ENCODE peak calls at places on chromosomes 3 and 15, in four cellular contexts. G, K, F and H are unnamed samples.

GRCh38 chr3:197305854-197306253 is 7.4 kb upstream of the DLG1 start:
- DNase-seq in G (no peak), K (peak; percentile 86), F (no peak), H (no peak)

GRCh38 chr15:57950381-57950946 is 115.0 kb downstream of the ALDH1A2 start:
- DNase-seq in G (no peak), K (no peak), F (no peak), H (no peak)

GRCh38 chr15:29131336-29132109 is 138.1 kb downstream of the NSMCE3 start:
- DNase-seq in G (peak; percentile 50), K (no peak), F (no peak), H (peak; percentile 20)

GRCh38 chr3:179829391-179829790 is 176.6 kb downstream of the USP13 start:
- DNase-seq in G (no peak), K (no peak), F (no peak), H (no peak)

GRCh38 chr3:50355829-50356552 is 3.3 kb downstream of the TMEM115 start:
- DNase-seq in G (no peak), K (no peak), F (no peak), H (no peak)

GRCh38 chr15:84570164-84570692 is 30.6 kb upstream of the ZSCAN2 start:
- DNase-seq in G (peak; percentile 85), K (peak; percentile 41), F (no peak), H (peak; percentile 90)

GRCh38 chr3:69784854-69785523 is 45.7 kb downstream of the MITF start:
- DNase-seq in G (no peak), K (peak; percentile 91), F (peak; percentile 66), H (peak; percentile 89)

GRCh38 chr15:62307551-62307950 is 142.5 kb upstream of the C2CD4B start:
- DNase-seq in G (no peak), K (peak; percentile 90), F (peak; percentile 44), H (no peak)

GRCh38 chr3:176939022-176939817 is 258.1 kb downstream of the TBL1XR1 start:
- DNase-seq in G (no peak), K (peak; percentile 75), F (peak; percentile 57), H (no peak)

GRCh38 chr3:64954995-64955636 is 267.3 kb upstream of the ADAMTS9 start:
- DNase-seq in G (no peak), K (no peak), F (no peak), H (no peak)

GRCh38 chr15:75836953-75837321 is 6.3 kb upstream of the UBE2Q2 start:
- DNase-seq in G (peak; percentile 70), K (peak; percentile 78), F (peak; percentile 53), H (no peak)

GRCh38 chr3:14124223-14124614 is 451 bp downstream of the CHCHD4 start:
- DNase-seq in G (peak; percentile 86), K (peak; percentile 50), F (no peak), H (peak; percentile 89)

GRCh38 chr3:170739410-170739809 is 130.6 kb downstream of the RPL22L1 start:
- DNase-seq in G (no peak), K (no peak), F (no peak), H (no peak)

GRCh38 chr15:67918205-67918861 is 78.5 kb upstream of the RNU6-1 start:
- DNase-seq in G (no peak), K (no peak), F (no peak), H (no peak)

GRCh38 chr15:39230205-39230916 is 350.5 kb upstream of the THBS1 start:
- DNase-seq in G (no peak), K (peak; percentile 53), F (no peak), H (no peak)

GRCh38 chr3:185737020-185737419 is 87.8 kb downstream of the IGF2BP2 start:
- DNase-seq in G (no peak), K (peak; percentile 84), F (no peak), H (no peak)

GRCh38 chr3:144864646-144865045 is 893.0 kb downstream of the DIPK2A start:
- DNase-seq in G (no peak), K (no peak), F (no peak), H (no peak)

GRCh38 chr3:156388469-156389150 is 166.3 kb downstream of the SSR3 start:
- DNase-seq in G (no peak), K (peak; percentile 91), F (peak; percentile 10), H (no peak)

GRCh38 chr3:142154186-142154585 is 4.8 kb upstream of the TFDP2 start:
- DNase-seq in G (no peak), K (no peak), F (no peak), H (no peak)

GRCh38 chr15:95368211-95368610 is 962.3 kb upstream of the NR2F2 start:
- DNase-seq in G (no peak), K (no peak), F (no peak), H (no peak)

GRCh38 chr15:82122754-82123400 is 77.1 kb upstream of the MEX3B start:
- DNase-seq in G (no peak), K (peak; percentile 98), F (peak; percentile 79), H (peak; percentile 87)

GRCh38 chr3:168714609-168715240 is 619.0 kb upstream of the GOLIM4 start:
- DNase-seq in G (no peak), K (no peak), F (no peak), H (no peak)

GRCh38 chr3:170808041-170808440 is 62.0 kb downstream of the RPL22L1 start:
- DNase-seq in G (no peak), K (no peak), F (no peak), H (no peak)

GRCh38 chr15:77018796-77019475 is 24.0 kb downstream of the PSTPIP1 start:
- DNase-seq in G (no peak), K (no peak), F (no peak), H (no peak)